ENCODE peak calls at places on chromosomes 3 and 15, in four cellular contexts. Q is ACHN; B is GM19239; G is stimulated activated CD8-positive, alpha-beta memory T cell treated with anti-CD3 and anti-CD28 coated beads, Interleukin-7, amount 100 ng/mL, for 4 hours. A is an unnamed sample.

GRCh38 chr3:46865546-46865945 is 2.3 kb upstream of the MYL3 start:
- DNase-seq in Q (no peak), B (no peak), G (no peak), A (no peak)

GRCh38 chr15:58064119-58065010 is 1.1 kb downstream of the ALDH1A2 start:
- DNase-seq in Q (no peak), B (no peak), G (no peak), A (no peak)

GRCh38 chr3:157282261-157283191 is 122.6 kb upstream of the CCNL1 start:
- DNase-seq in Q (no peak), B (no peak), G (no peak), A (no peak)

GRCh38 chr3:58560771-58561311 is 16.4 kb downstream of the FAM107A start:
- DNase-seq in Q (peak; percentile 96), B (no peak), G (no peak), A (no peak)

GRCh38 chr3:161851941-161852566 is 355.4 kb downstream of the OTOL1 start:
- DNase-seq in Q (peak; percentile 46), B (peak; percentile 4), G (no peak), A (peak; percentile 1)

GRCh38 chr3:185537369-185537970 is 14.9 kb downstream of the LIPH start:
- DNase-seq in Q (peak; percentile 86), B (peak; percentile 73), G (no peak), A (peak; percentile 59)

GRCh38 chr3:195715134-195715533 is 5.6 kb upstream of the MUC20 start:
- DNase-seq in Q (no peak), B (no peak), G (no peak), A (no peak)

GRCh38 chr15:83844742-83845141 is 190.8 kb downstream of the ADAMTSL3 start:
- DNase-seq in Q (no peak), B (no peak), G (no peak), A (no peak)

GRCh38 chr15:71254503-71254902 is 139.2 kb downstream of the THSD4 start:
- DNase-seq in Q (no peak), B (no peak), G (no peak), A (no peak)

GRCh38 chr15:75360856-75361255 is 7.6 kb downstream of the MAN2C1 start:
- DNase-seq in Q (no peak), B (no peak), G (no peak), A (no peak)

GRCh38 chr3:5072100-5072816 is 49.8 kb upstream of the ARL8B start:
- DNase-seq in Q (no peak), B (no peak), G (no peak), A (no peak)

GRCh38 chr3:58562498-58562897 is 14.7 kb downstream of the FAM107A start:
- DNase-seq in Q (no peak), B (no peak), G (no peak), A (no peak)

GRCh38 chr3:156474560-156475389 is 80.1 kb downstream of the SSR3 start:
- DNase-seq in Q (no peak), B (no peak), G (no peak), A (no peak)

GRCh38 chr3:138348107-138348949 is at the start of gene MRAS:
- DNase-seq in Q (peak; percentile 76), B (no peak), G (no peak), A (no peak)

GRCh38 chr3:140941090-140941433 is 574 bp upstream of the SLC25A36 start:
- DNase-seq in Q (no peak), B (no peak), G (no peak), A (no peak)

GRCh38 chr3:79506751-79507150 is 261.0 kb downstream of the ROBO1 start:
- DNase-seq in Q (no peak), B (no peak), G (no peak), A (no peak)

GRCh38 chr3:189143321-189143720 is 28.4 kb upstream of the TPRG1 start:
- DNase-seq in Q (no peak), B (no peak), G (no peak), A (no peak)

GRCh38 chr3:47594792-47595191 is 16.1 kb upstream of the CSPG5 start:
- DNase-seq in Q (no peak), B (no peak), G (no peak), A (no peak)

GRCh38 chr3:41565003-41565402 is 365.7 kb downstream of the CTNNB1 start:
- DNase-seq in Q (no peak), B (no peak), G (no peak), A (no peak)

GRCh38 chr3:111890051-111890580 is 31.1 kb downstream of the PHLDB2 start:
- DNase-seq in Q (no peak), B (no peak), G (no peak), A (no peak)

GRCh38 chr3:157718835-157719234 is 215.6 kb upstream of the VEPH1 start:
- DNase-seq in Q (no peak), B (no peak), G (no peak), A (no peak)

GRCh38 chr3:47057212-47057671 is 77.8 kb downstream of the NBEAL2 start:
- DNase-seq in Q (no peak), B (no peak), G (peak; percentile 46), A (peak; percentile 10)

GRCh38 chr3:133991637-133992036 is 38.1 kb downstream of the SLCO2A1 start:
- DNase-seq in Q (no peak), B (peak; percentile 13), G (no peak), A (no peak)

GRCh38 chr3:182608876-182609275 is 184.4 kb upstream of the ATP11B start:
- DNase-seq in Q (no peak), B (no peak), G (no peak), A (no peak)

GRCh38 chr15:43879386-43880355 is 52.9 kb downstream of the WDR76 start:
- DNase-seq in Q (no peak), B (no peak), G (no peak), A (no peak)

GRCh38 chr15:52805351-52806283 is 15.5 kb upstream of the ONECUT1 start:
- DNase-seq in Q (no peak), B (no peak), G (no peak), A (no peak)

GRCh38 chr3:195905970-195906864 is 2.1 kb downstream of the TNK2 start:
- DNase-seq in Q (no peak), B (no peak), G (no peak), A (no peak)

GRCh38 chr3:30285188-30286006 is 321.0 kb upstream of the TGFBR2 start:
- DNase-seq in Q (no peak), B (no peak), G (no peak), A (no peak)

GRCh38 chr3:195705081-195705991 is 15.4 kb upstream of the MUC20 start:
- DNase-seq in Q (no peak), B (no peak), G (no peak), A (no peak)

GRCh38 chr3:166199491-166199890 is 362.3 kb upstream of the BCHE start:
- DNase-seq in Q (no peak), B (no peak), G (no peak), A (no peak)

GRCh38 chr15:75233504-75234190 is 24.5 kb upstream of the GOLGA6C start:
- DNase-seq in Q (no peak), B (no peak), G (no peak), A (no peak)

GRCh38 chr3:14915636-14916222 is 31.7 kb upstream of the NR2C2 start:
- DNase-seq in Q (no peak), B (no peak), G (no peak), A (no peak)

GRCh38 chr3:4828279-4829030 is 150.8 kb upstream of the BHLHE40 start:
- DNase-seq in Q (no peak), B (no peak), G (no peak), A (no peak)

A was measured in GM12892.